ENCODE peak calls at places on chromosomes 5 and 9, in four cellular contexts. Z is lower leg skin, E is neuronal stem cell, Y is C1 segment of cervical spinal cord. H is an unnamed sample.

GRCh38 chr9:33159760-33160127 is 7.4 kb downstream of the B4GALT1 start:
- DNase-seq in Z (peak), E (no peak), Y (peak), H (no peak)

GRCh38 chr9:6779417-6780241 is 21.9 kb downstream of the KDM4C start:
- DNase-seq in Z (no peak), E (no peak), Y (no peak), H (no peak)

GRCh38 chr5:55920784-55921183 is 69.6 kb downstream of the IL31RA start:
- DNase-seq in Z (no peak), E (no peak), Y (no peak), H (no peak)

GRCh38 chr5:81164936-81165335 is 68.2 kb upstream of the CKMT2 start:
- DNase-seq in Z (no peak), E (no peak), Y (no peak), H (no peak)

GRCh38 chr5:99936911-99937310 is 598.3 kb upstream of the FAM174A start:
- DNase-seq in Z (no peak), E (no peak), Y (no peak), H (no peak)

GRCh38 chr9:23686896-23687295 is 139.1 kb downstream of the ELAVL2 start:
- DNase-seq in Z (no peak), E (no peak), Y (no peak), H (no peak)

GRCh38 chr9:128786681-128787582 is at the start of gene TBC1D13:
- DNase-seq in Z (peak), E (peak), Y (peak), H (peak)

GRCh38 chr5:112737088-112737471 is 605 bp upstream of the APC start:
- DNase-seq in Z (no peak), E (no peak), Y (no peak), H (peak)

GRCh38 chr9:92378825-92379535 is 25.4 kb downstream of the OGN start:
- DNase-seq in Z (no peak), E (no peak), Y (no peak), H (peak)

GRCh38 chr9:134400283-134400682 is 74.0 kb downstream of the RXRA start:
- DNase-seq in Z (no peak), E (no peak), Y (no peak), H (no peak)

GRCh38 chr5:91207248-91207647 is 175.9 kb downstream of the ARRDC3 start:
- DNase-seq in Z (no peak), E (no peak), Y (no peak), H (no peak)

GRCh38 chr9:98810106-98810840 is 2.8 kb downstream of the GALNT12 start:
- DNase-seq in Z (no peak), E (no peak), Y (no peak), H (peak)

GRCh38 chr5:123487298-123487697 is 24.7 kb upstream of the CSNK1G3 start:
- DNase-seq in Z (no peak), E (no peak), Y (no peak), H (no peak)

GRCh38 chr5:57338068-57338848 is 144.4 kb downstream of the ACTBL2 start:
- DNase-seq in Z (no peak), E (no peak), Y (no peak), H (peak)

GRCh38 chr5:177427919-177428573 is 1.6 kb downstream of the GRK6 start:
- DNase-seq in Z (peak), E (no peak), Y (no peak), H (no peak)

GRCh38 chr9:118170032-118170955 is 466.1 kb downstream of the TLR4 start:
- DNase-seq in Z (no peak), E (peak), Y (peak), H (peak)

GRCh38 chr5:170896779-170897178 is 35.0 kb downstream of the RANBP17 start:
- DNase-seq in Z (no peak), E (no peak), Y (peak), H (peak)

GRCh38 chr9:81759680-81760215 is 70.4 kb upstream of the TLE1 start:
- DNase-seq in Z (no peak), E (no peak), Y (no peak), H (no peak)

GRCh38 chr5:5420251-5420650 is 2.2 kb upstream of the ICE1 start:
- DNase-seq in Z (no peak), E (no peak), Y (no peak), H (no peak)

GRCh38 chr5:80231243-80231642 is 24.6 kb downstream of the SERINC5 start:
- DNase-seq in Z (no peak), E (no peak), Y (no peak), H (no peak)

GRCh38 chr5:50889790-50890189 is 223.4 kb downstream of the PARP8 start:
- DNase-seq in Z (no peak), E (no peak), Y (no peak), H (no peak)

GRCh38 chr5:151223447-151224264 is at the start of gene CCDC69:
- DNase-seq in Z (peak), E (peak), Y (peak), H (peak)

GRCh38 chr5:169160405-169160901 is 140.5 kb downstream of the SLIT3 start:
- DNase-seq in Z (no peak), E (no peak), Y (no peak), H (no peak)

GRCh38 chr5:59826996-59827395 is 66.5 kb downstream of the PDE4D start:
- DNase-seq in Z (no peak), E (no peak), Y (no peak), H (no peak)

GRCh38 chr5:158758666-158759065 is 341.1 kb downstream of the EBF1 start:
- DNase-seq in Z (no peak), E (no peak), Y (no peak), H (no peak)

GRCh38 chr5:138946241-138946623 is 71.1 kb upstream of the LRRTM2 start:
- DNase-seq in Z (no peak), E (no peak), Y (peak), H (no peak)

GRCh38 chr9:122042056-122042455 is 51.1 kb downstream of the TTLL11 start:
- DNase-seq in Z (no peak), E (no peak), Y (no peak), H (no peak)

GRCh38 chr5:173537228-173537627 is 79.2 kb downstream of the BOD1 start:
- DNase-seq in Z (no peak), E (no peak), Y (no peak), H (no peak)

GRCh38 chr5:159805021-159805420 is 111.3 kb upstream of the ADRA1B start:
- DNase-seq in Z (peak), E (no peak), Y (no peak), H (no peak)

GRCh38 chr5:143657814-143658395 is 154.1 kb upstream of the HMHB1 start:
- DNase-seq in Z (no peak), E (no peak), Y (no peak), H (no peak)

GRCh38 chr9:89606567-89607311 is 1.9 kb downstream of the GADD45G start:
- DNase-seq in Z (peak), E (peak), Y (no peak), H (peak)

GRCh38 chr5:157219491-157220271 is 39.0 kb downstream of the ITK start:
- DNase-seq in Z (no peak), E (no peak), Y (no peak), H (no peak)

GRCh38 chr5:35129921-35130485 is 82.3 kb upstream of the AGXT2 start:
- DNase-seq in Z (peak), E (no peak), Y (no peak), H (no peak)

GRCh38 chr5:157550668-157551067 is 24.9 kb downstream of the ADAM19 start:
- DNase-seq in Z (no peak), E (no peak), Y (no peak), H (no peak)

GRCh38 chr5:10365800-10366199 is 12.3 kb downstream of the MARCHF6 start:
- DNase-seq in Z (no peak), E (no peak), Y (no peak), H (no peak)

GRCh38 chr9:107838766-107839165 is 349.2 kb upstream of the KLF4 start:
- DNase-seq in Z (no peak), E (no peak), Y (no peak), H (no peak)

H was measured in neural progenitor cell.